ENCODE peak calls at places on chromosomes 3 and 15, in seven cellular contexts. N is T-helper 9 cell, M is dermis microvascular lymphatic vessel endothelial cell, Y is cardiac fibroblast, G is NT2/D1, H is anterior cingulate cortex, Q is left ventricle myocardium inferior. T is an unnamed sample.

GRCh38 chr15:31439328-31439727 is 112.7 kb downstream of the KLF13 start:
- DNase-seq in N (no peak), M (peak), Y (peak), G (no peak), H (no peak), Q (no peak), T (no peak)

GRCh38 chr15:100426893-100427292 is 85.1 kb upstream of the ADAMTS17 start:
- DNase-seq in N (no peak), M (no peak), Y (no peak), G (no peak), H (no peak), Q (peak), T (no peak)

GRCh38 chr3:57818772-57819171 is 62.7 kb downstream of the SLMAP start:
- DNase-seq in N (no peak), M (no peak), Y (no peak), G (no peak), H (no peak), Q (no peak), T (no peak)

GRCh38 chr3:110180733-110181132 is 843.4 kb upstream of the DPPA4 start:
- DNase-seq in N (no peak), M (no peak), Y (peak), G (no peak), H (peak), Q (peak), T (no peak)

GRCh38 chr15:88800026-88800425 is 3.2 kb upstream of the ACAN start:
- DNase-seq in N (no peak), M (peak), Y (peak), G (no peak), H (no peak), Q (no peak), T (no peak)

GRCh38 chr3:52349611-52350395 is 33.7 kb downstream of the DNAH1 start:
- DNase-seq in N (no peak), M (no peak), Y (no peak), G (no peak), H (no peak), Q (no peak), T (no peak)

GRCh38 chr15:70424937-70425411 is 327.3 kb upstream of the TLE3 start:
- DNase-seq in N (no peak), M (no peak), Y (no peak), G (no peak), H (no peak), Q (no peak), T (peak)

GRCh38 chr15:40357723-40358491 is at the start of gene DISP2:
- DNase-seq in N (peak), M (peak), Y (peak), G (peak), H (peak), Q (peak), T (peak)

GRCh38 chr3:188085596-188086560 is 68.1 kb upstream of the LPP start:
- DNase-seq in N (no peak), M (no peak), Y (no peak), G (no peak), H (no peak), Q (no peak), T (no peak)

GRCh38 chr3:77321646-77322045 is 281.7 kb downstream of the ROBO2 start:
- DNase-seq in N (no peak), M (no peak), Y (no peak), G (no peak), H (no peak), Q (no peak), T (no peak)

GRCh38 chr15:57654136-57654845 is 52.2 kb upstream of the POLR2M start:
- DNase-seq in N (no peak), M (no peak), Y (peak), G (no peak), H (no peak), Q (no peak), T (no peak)

GRCh38 chr3:86180696-86181095 is 810.3 kb downstream of the VGLL3 start:
- DNase-seq in N (no peak), M (no peak), Y (no peak), G (no peak), H (no peak), Q (no peak), T (no peak)

GRCh38 chr15:78374436-78375393 is 34.6 kb downstream of the CRABP1 start:
- DNase-seq in N (no peak), M (no peak), Y (no peak), G (no peak), H (no peak), Q (no peak), T (no peak)

GRCh38 chr3:141427764-141428163 is 59.1 kb upstream of the RASA2 start:
- DNase-seq in N (no peak), M (no peak), Y (no peak), G (no peak), H (no peak), Q (no peak), T (no peak)

GRCh38 chr3:197466586-197467399 is 89.0 kb downstream of the BDH1 start:
- DNase-seq in N (no peak), M (peak), Y (peak), G (no peak), H (peak), Q (no peak), T (no peak)

GRCh38 chr15:43954181-43954621 is 127.4 kb downstream of the WDR76 start:
- DNase-seq in N (no peak), M (no peak), Y (peak), G (no peak), H (peak), Q (no peak), T (no peak)